ENCODE peak calls at places on chromosome 13, in eight cellular contexts. Y is MM.1S, C is neural progenitor cell, I is Ammon's horn, X is HS-5, K is GM03348, J is head of caudate nucleus, F is kidney tubule cell. A is an unnamed sample.

GRCh38 chr13:46961719-46962118 is 64.9 kb upstream of the HTR2A start:
- DNase-seq in Y (peak; percentile 14), C (no peak), I (no peak), X (peak; percentile 44), K (peak; percentile 89), J (no peak), F (peak; percentile 78), A (no peak)

GRCh38 chr13:87810920-87811344 is 139.8 kb downstream of the SLITRK5 start:
- DNase-seq in Y (no peak), C (no peak), I (no peak), X (no peak), K (no peak), J (no peak), F (no peak), A (peak; percentile 57)

GRCh38 chr13:76890036-76890435 is 3.8 kb upstream of the KCTD12 start:
- DNase-seq in Y (no peak), C (no peak), I (no peak), X (no peak), K (peak; percentile 65), J (no peak), F (peak; percentile 77), A (no peak)

GRCh38 chr13:76634431-76635191 is 251.6 kb downstream of the KCTD12 start:
- DNase-seq in Y (no peak), C (no peak), I (no peak), X (no peak), K (no peak), J (no peak), F (no peak), A (no peak)

GRCh38 chr13:95075506-95075905 is 225.7 kb downstream of the ABCC4 start:
- DNase-seq in Y (no peak), C (no peak), I (no peak), X (no peak), K (no peak), J (no peak), F (no peak), A (no peak)

GRCh38 chr13:40109324-40109958 is 454.0 kb downstream of the COG6 start:
- DNase-seq in Y (no peak), C (no peak), I (no peak), X (peak; percentile 69), K (peak; percentile 84), J (no peak), F (peak; percentile 90), A (no peak)

GRCh38 chr13:112839347-112840105 is 129.5 kb upstream of the MCF2L start:
- DNase-seq in Y (no peak), C (no peak), I (no peak), X (no peak), K (peak; percentile 82), J (no peak), F (no peak), A (no peak)

GRCh38 chr13:95677564-95678386 is 836 bp downstream of the DNAJC3 start:
- DNase-seq in Y (peak; percentile 28), C (peak; percentile 57), I (peak; percentile 28), X (no peak), K (peak; percentile 40), J (no peak), F (peak; percentile 37), A (no peak)

GRCh38 chr13:110758195-110758594 is 44.7 kb downstream of the ING1 start:
- DNase-seq in Y (no peak), C (no peak), I (no peak), X (no peak), K (no peak), J (no peak), F (peak; percentile 2), A (no peak)

GRCh38 chr13:29498426-29499040 is 97.0 kb downstream of the SLC7A1 start:
- DNase-seq in Y (no peak), C (no peak), I (no peak), X (no peak), K (no peak), J (no peak), F (peak; percentile 56), A (no peak)

GRCh38 chr13:27541386-27541785 is 78.9 kb downstream of the LNX2 start:
- DNase-seq in Y (no peak), C (no peak), I (no peak), X (no peak), K (peak; percentile 56), J (no peak), F (no peak), A (no peak)

GRCh38 chr13:114157869-114158495 is 21.1 kb upstream of the CFAP97D2 start:
- DNase-seq in Y (no peak), C (no peak), I (no peak), X (no peak), K (no peak), J (no peak), F (no peak), A (no peak)

GRCh38 chr13:112775791-112776279 is 86.0 kb downstream of the ATP11A start:
- DNase-seq in Y (no peak), C (peak; percentile 26), I (no peak), X (no peak), K (no peak), J (no peak), F (peak; percentile 30), A (no peak)

GRCh38 chr13:114044486-114044885 is 70.6 kb upstream of the C13orf46 start:
- DNase-seq in Y (no peak), C (no peak), I (no peak), X (no peak), K (no peak), J (no peak), F (no peak), A (no peak)

GRCh38 chr13:48403151-48403631 is 9.7 kb downstream of the LPAR6 start:
- DNase-seq in Y (no peak), C (no peak), I (no peak), X (no peak), K (peak; percentile 14), J (no peak), F (no peak), A (no peak)

GRCh38 chr13:113022391-113023216 is 53.6 kb downstream of the MCF2L start:
- DNase-seq in Y (no peak), C (peak; percentile 94), I (no peak), X (no peak), K (no peak), J (no peak), F (no peak), A (no peak)

GRCh38 chr13:47826481-47826880 is 174.6 kb downstream of the SUCLA2 start:
- DNase-seq in Y (no peak), C (no peak), I (no peak), X (no peak), K (no peak), J (no peak), F (no peak), A (no peak)

GRCh38 chr13:30149248-30149647 is 158.1 kb downstream of the KATNAL1 start:
- DNase-seq in Y (no peak), C (no peak), I (no peak), X (no peak), K (no peak), J (no peak), F (no peak), A (no peak)

GRCh38 chr13:113781571-113781970 is 22.5 kb downstream of the TMEM255B start:
- DNase-seq in Y (no peak), C (no peak), I (no peak), X (no peak), K (no peak), J (no peak), F (no peak), A (no peak)

GRCh38 chr13:20197361-20197834 is 4.7 kb upstream of the GJB2 start:
- DNase-seq in Y (peak; percentile 42), C (peak; percentile 65), I (peak; percentile 34), X (no peak), K (peak; percentile 66), J (no peak), F (peak; percentile 62), A (peak; percentile 39)

GRCh38 chr13:47798906-47799305 is 202.2 kb downstream of the SUCLA2 start:
- DNase-seq in Y (no peak), C (no peak), I (no peak), X (no peak), K (peak; percentile 24), J (no peak), F (peak; percentile 15), A (no peak)